ENCODE peak calls at places on chromosome 12, in eight cellular contexts. One of them, this sample, is unnamed.

GRCh38 chr12:58413794-58414193 is 472.4 kb downstream of the ATP23 start:
- DNase-seq in T-helper 2 cell: no peak
- DNase-seq in foreskin fibroblast: peak
- DNase-seq in left cardiac atrium: no peak
- DNase-seq in H9: no peak
- DNase-seq in central memory CD4-positive, alpha-beta T cell: no peak
- DNase-seq in stimulated activated CD4-positive, alpha-beta T cell treated with anti-CD3 and anti-CD28 coated beads, Interleukin-15, amount 100 ng/mL, for 24 hours: no peak
- DNase-seq in globus pallidus: no peak
- DNase-seq in this sample: no peak

GRCh38 chr12:79900199-79900598 is 34.7 kb downstream of the PPP1R12A start:
- DNase-seq in T-helper 2 cell: no peak
- DNase-seq in foreskin fibroblast: no peak
- DNase-seq in left cardiac atrium: no peak
- DNase-seq in H9: no peak
- DNase-seq in central memory CD4-positive, alpha-beta T cell: no peak
- DNase-seq in stimulated activated CD4-positive, alpha-beta T cell treated with anti-CD3 and anti-CD28 coated beads, Interleukin-15, amount 100 ng/mL, for 24 hours: no peak
- DNase-seq in globus pallidus: no peak
- DNase-seq in this sample: no peak

GRCh38 chr12:53694746-53695145 is 18.9 kb upstream of the ATP5MC2 start:
- DNase-seq in T-helper 2 cell: no peak
- DNase-seq in foreskin fibroblast: no peak
- DNase-seq in left cardiac atrium: no peak
- DNase-seq in H9: peak
- DNase-seq in central memory CD4-positive, alpha-beta T cell: no peak
- DNase-seq in stimulated activated CD4-positive, alpha-beta T cell treated with anti-CD3 and anti-CD28 coated beads, Interleukin-15, amount 100 ng/mL, for 24 hours: no peak
- DNase-seq in globus pallidus: no peak
- DNase-seq in this sample: no peak

GRCh38 chr12:29234965-29235364 is 85.9 kb downstream of the FAR2 start:
- DNase-seq in T-helper 2 cell: no peak
- DNase-seq in foreskin fibroblast: peak
- DNase-seq in left cardiac atrium: no peak
- DNase-seq in H9: no peak
- DNase-seq in central memory CD4-positive, alpha-beta T cell: no peak
- DNase-seq in stimulated activated CD4-positive, alpha-beta T cell treated with anti-CD3 and anti-CD28 coated beads, Interleukin-15, amount 100 ng/mL, for 24 hours: no peak
- DNase-seq in globus pallidus: no peak
- DNase-seq in this sample: no peak

GRCh38 chr12:88308825-88309224 is 166.7 kb downstream of the TMTC3 start:
- DNase-seq in T-helper 2 cell: no peak
- DNase-seq in foreskin fibroblast: peak
- DNase-seq in left cardiac atrium: no peak
- DNase-seq in H9: no peak
- DNase-seq in central memory CD4-positive, alpha-beta T cell: no peak
- DNase-seq in stimulated activated CD4-positive, alpha-beta T cell treated with anti-CD3 and anti-CD28 coated beads, Interleukin-15, amount 100 ng/mL, for 24 hours: no peak
- DNase-seq in globus pallidus: no peak
- DNase-seq in this sample: no peak

GRCh38 chr12:69511469-69511868 is 41.3 kb downstream of the FRS2 start:
- DNase-seq in T-helper 2 cell: no peak
- DNase-seq in foreskin fibroblast: no peak
- DNase-seq in left cardiac atrium: no peak
- DNase-seq in H9: no peak
- DNase-seq in central memory CD4-positive, alpha-beta T cell: no peak
- DNase-seq in stimulated activated CD4-positive, alpha-beta T cell treated with anti-CD3 and anti-CD28 coated beads, Interleukin-15, amount 100 ng/mL, for 24 hours: no peak
- DNase-seq in globus pallidus: no peak
- DNase-seq in this sample: no peak

GRCh38 chr12:68350753-68351152 is 18.6 kb upstream of the MDM1 start:
- DNase-seq in T-helper 2 cell: no peak
- DNase-seq in foreskin fibroblast: peak
- DNase-seq in left cardiac atrium: no peak
- DNase-seq in H9: no peak
- DNase-seq in central memory CD4-positive, alpha-beta T cell: no peak
- DNase-seq in stimulated activated CD4-positive, alpha-beta T cell treated with anti-CD3 and anti-CD28 coated beads, Interleukin-15, amount 100 ng/mL, for 24 hours: no peak
- DNase-seq in globus pallidus: no peak
- DNase-seq in this sample: no peak

GRCh38 chr12:121857322-121858246 is 1.1 kb downstream of the HPD start:
- DNase-seq in T-helper 2 cell: no peak
- DNase-seq in foreskin fibroblast: no peak
- DNase-seq in left cardiac atrium: no peak
- DNase-seq in H9: peak
- DNase-seq in central memory CD4-positive, alpha-beta T cell: no peak
- DNase-seq in stimulated activated CD4-positive, alpha-beta T cell treated with anti-CD3 and anti-CD28 coated beads, Interleukin-15, amount 100 ng/mL, for 24 hours: no peak
- DNase-seq in globus pallidus: no peak
- DNase-seq in this sample: no peak

GRCh38 chr12:108875280-108875679 is 4.6 kb upstream of the DAO start:
- DNase-seq in T-helper 2 cell: no peak
- DNase-seq in foreskin fibroblast: no peak
- DNase-seq in left cardiac atrium: no peak
- DNase-seq in H9: no peak
- DNase-seq in central memory CD4-positive, alpha-beta T cell: no peak
- DNase-seq in stimulated activated CD4-positive, alpha-beta T cell treated with anti-CD3 and anti-CD28 coated beads, Interleukin-15, amount 100 ng/mL, for 24 hours: no peak
- DNase-seq in globus pallidus: no peak
- DNase-seq in this sample: no peak

GRCh38 chr12:17456486-17456885 is 633.5 kb downstream of the RERGL start:
- DNase-seq in T-helper 2 cell: no peak
- DNase-seq in foreskin fibroblast: no peak
- DNase-seq in left cardiac atrium: no peak
- DNase-seq in H9: no peak
- DNase-seq in central memory CD4-positive, alpha-beta T cell: no peak
- DNase-seq in stimulated activated CD4-positive, alpha-beta T cell treated with anti-CD3 and anti-CD28 coated beads, Interleukin-15, amount 100 ng/mL, for 24 hours: no peak
- DNase-seq in globus pallidus: no peak
- DNase-seq in this sample: no peak

GRCh38 chr12:131571827-131572226 is 139.1 kb upstream of the SFSWAP start:
- DNase-seq in T-helper 2 cell: no peak
- DNase-seq in foreskin fibroblast: no peak
- DNase-seq in left cardiac atrium: no peak
- DNase-seq in H9: no peak
- DNase-seq in central memory CD4-positive, alpha-beta T cell: no peak
- DNase-seq in stimulated activated CD4-positive, alpha-beta T cell treated with anti-CD3 and anti-CD28 coated beads, Interleukin-15, amount 100 ng/mL, for 24 hours: no peak
- DNase-seq in globus pallidus: no peak
- DNase-seq in this sample: no peak

GRCh38 chr12:131621701-131622421 is 89.0 kb upstream of the SFSWAP start:
- DNase-seq in T-helper 2 cell: no peak
- DNase-seq in foreskin fibroblast: no peak
- DNase-seq in left cardiac atrium: no peak
- DNase-seq in H9: peak
- DNase-seq in central memory CD4-positive, alpha-beta T cell: no peak
- DNase-seq in stimulated activated CD4-positive, alpha-beta T cell treated with anti-CD3 and anti-CD28 coated beads, Interleukin-15, amount 100 ng/mL, for 24 hours: no peak
- DNase-seq in globus pallidus: peak
- DNase-seq in this sample: peak

GRCh38 chr12:24491968-24492367 is 456.9 kb downstream of the BCAT1 start:
- DNase-seq in T-helper 2 cell: no peak
- DNase-seq in foreskin fibroblast: no peak
- DNase-seq in left cardiac atrium: no peak
- DNase-seq in H9: no peak
- DNase-seq in central memory CD4-positive, alpha-beta T cell: no peak
- DNase-seq in stimulated activated CD4-positive, alpha-beta T cell treated with anti-CD3 and anti-CD28 coated beads, Interleukin-15, amount 100 ng/mL, for 24 hours: no peak
- DNase-seq in globus pallidus: no peak
- DNase-seq in this sample: no peak

GRCh38 chr12:76611533-76611932 is 52.0 kb upstream of the OSBPL8 start:
- DNase-seq in T-helper 2 cell: no peak
- DNase-seq in foreskin fibroblast: peak
- DNase-seq in left cardiac atrium: no peak
- DNase-seq in H9: no peak
- DNase-seq in central memory CD4-positive, alpha-beta T cell: no peak
- DNase-seq in stimulated activated CD4-positive, alpha-beta T cell treated with anti-CD3 and anti-CD28 coated beads, Interleukin-15, amount 100 ng/mL, for 24 hours: no peak
- DNase-seq in globus pallidus: no peak
- DNase-seq in this sample: peak

GRCh38 chr12:12180575-12180974 is 86.3 kb downstream of the LRP6 start:
- DNase-seq in T-helper 2 cell: no peak
- DNase-seq in foreskin fibroblast: peak
- DNase-seq in left cardiac atrium: no peak
- DNase-seq in H9: no peak
- DNase-seq in central memory CD4-positive, alpha-beta T cell: no peak
- DNase-seq in stimulated activated CD4-positive, alpha-beta T cell treated with anti-CD3 and anti-CD28 coated beads, Interleukin-15, amount 100 ng/mL, for 24 hours: no peak
- DNase-seq in globus pallidus: no peak
- DNase-seq in this sample: no peak

GRCh38 chr12:122437656-122438121 is 15.2 kb upstream of the CLIP1 start:
- DNase-seq in T-helper 2 cell: no peak
- DNase-seq in foreskin fibroblast: peak
- DNase-seq in left cardiac atrium: peak
- DNase-seq in H9: no peak
- DNase-seq in central memory CD4-positive, alpha-beta T cell: no peak
- DNase-seq in stimulated activated CD4-positive, alpha-beta T cell treated with anti-CD3 and anti-CD28 coated beads, Interleukin-15, amount 100 ng/mL, for 24 hours: no peak
- DNase-seq in globus pallidus: no peak
- DNase-seq in this sample: peak

GRCh38 chr12:127296591-127296990 is 970.4 kb upstream of the TMEM132C start:
- DNase-seq in T-helper 2 cell: no peak
- DNase-seq in foreskin fibroblast: no peak
- DNase-seq in left cardiac atrium: no peak
- DNase-seq in H9: no peak
- DNase-seq in central memory CD4-positive, alpha-beta T cell: no peak
- DNase-seq in stimulated activated CD4-positive, alpha-beta T cell treated with anti-CD3 and anti-CD28 coated beads, Interleukin-15, amount 100 ng/mL, for 24 hours: no peak
- DNase-seq in globus pallidus: no peak
- DNase-seq in this sample: no peak

GRCh38 chr12:69105101-69105613 is 134.2 kb upstream of the CPSF6 start:
- DNase-seq in T-helper 2 cell: no peak
- DNase-seq in foreskin fibroblast: no peak
- DNase-seq in left cardiac atrium: no peak
- DNase-seq in H9: no peak
- DNase-seq in central memory CD4-positive, alpha-beta T cell: no peak
- DNase-seq in stimulated activated CD4-positive, alpha-beta T cell treated with anti-CD3 and anti-CD28 coated beads, Interleukin-15, amount 100 ng/mL, for 24 hours: no peak
- DNase-seq in globus pallidus: no peak
- DNase-seq in this sample: no peak

GRCh38 chr12:112005419-112006395 is 7.3 kb downstream of the TMEM116 start:
- DNase-seq in T-helper 2 cell: no peak
- DNase-seq in foreskin fibroblast: peak
- DNase-seq in left cardiac atrium: no peak
- DNase-seq in H9: peak
- DNase-seq in central memory CD4-positive, alpha-beta T cell: no peak
- DNase-seq in stimulated activated CD4-positive, alpha-beta T cell treated with anti-CD3 and anti-CD28 coated beads, Interleukin-15, amount 100 ng/mL, for 24 hours: no peak
- DNase-seq in globus pallidus: no peak
- DNase-seq in this sample: no peak

GRCh38 chr12:59007620-59008019 is 87.3 kb upstream of the LRIG3 start:
- DNase-seq in T-helper 2 cell: no peak
- DNase-seq in foreskin fibroblast: peak
- DNase-seq in left cardiac atrium: no peak
- DNase-seq in H9: no peak
- DNase-seq in central memory CD4-positive, alpha-beta T cell: no peak
- DNase-seq in stimulated activated CD4-positive, alpha-beta T cell treated with anti-CD3 and anti-CD28 coated beads, Interleukin-15, amount 100 ng/mL, for 24 hours: no peak
- DNase-seq in globus pallidus: no peak
- DNase-seq in this sample: no peak

GRCh38 chr12:18677189-18677588 is 60.6 kb downstream of the PLCZ1 start:
- DNase-seq in T-helper 2 cell: no peak
- DNase-seq in foreskin fibroblast: peak
- DNase-seq in left cardiac atrium: no peak
- DNase-seq in H9: no peak
- DNase-seq in central memory CD4-positive, alpha-beta T cell: no peak
- DNase-seq in stimulated activated CD4-positive, alpha-beta T cell treated with anti-CD3 and anti-CD28 coated beads, Interleukin-15, amount 100 ng/mL, for 24 hours: no peak
- DNase-seq in globus pallidus: no peak
- DNase-seq in this sample: no peak

GRCh38 chr12:95529693-95530225 is 21.5 kb downstream of the USP44 start:
- DNase-seq in T-helper 2 cell: no peak
- DNase-seq in foreskin fibroblast: peak
- DNase-seq in left cardiac atrium: no peak
- DNase-seq in H9: no peak
- DNase-seq in central memory CD4-positive, alpha-beta T cell: no peak
- DNase-seq in stimulated activated CD4-positive, alpha-beta T cell treated with anti-CD3 and anti-CD28 coated beads, Interleukin-15, amount 100 ng/mL, for 24 hours: no peak
- DNase-seq in globus pallidus: no peak
- DNase-seq in this sample: no peak

GRCh38 chr12:84842406-84843013 is 70.1 kb downstream of the SLC6A15 start:
- DNase-seq in T-helper 2 cell: no peak
- DNase-seq in foreskin fibroblast: peak
- DNase-seq in left cardiac atrium: no peak
- DNase-seq in H9: no peak
- DNase-seq in central memory CD4-positive, alpha-beta T cell: no peak
- DNase-seq in stimulated activated CD4-positive, alpha-beta T cell treated with anti-CD3 and anti-CD28 coated beads, Interleukin-15, amount 100 ng/mL, for 24 hours: no peak
- DNase-seq in globus pallidus: peak
- DNase-seq in this sample: peak

GRCh38 chr12:122593910-122594309 is 66.9 kb downstream of the KNTC1 start:
- DNase-seq in T-helper 2 cell: no peak
- DNase-seq in foreskin fibroblast: no peak
- DNase-seq in left cardiac atrium: no peak
- DNase-seq in H9: no peak
- DNase-seq in central memory CD4-positive, alpha-beta T cell: no peak
- DNase-seq in stimulated activated CD4-positive, alpha-beta T cell treated with anti-CD3 and anti-CD28 coated beads, Interleukin-15, amount 100 ng/mL, for 24 hours: no peak
- DNase-seq in globus pallidus: no peak
- DNase-seq in this sample: no peak

GRCh38 chr12:121753844-121754264 is 39.6 kb downstream of the RHOF start:
- DNase-seq in T-helper 2 cell: no peak
- DNase-seq in foreskin fibroblast: no peak
- DNase-seq in left cardiac atrium: no peak
- DNase-seq in H9: no peak
- DNase-seq in central memory CD4-positive, alpha-beta T cell: no peak
- DNase-seq in stimulated activated CD4-positive, alpha-beta T cell treated with anti-CD3 and anti-CD28 coated beads, Interleukin-15, amount 100 ng/mL, for 24 hours: no peak
- DNase-seq in globus pallidus: peak
- DNase-seq in this sample: no peak

GRCh38 chr12:97561321-97562230 is 99.0 kb downstream of the RMST start:
- DNase-seq in T-helper 2 cell: no peak
- DNase-seq in foreskin fibroblast: no peak
- DNase-seq in left cardiac atrium: no peak
- DNase-seq in H9: no peak
- DNase-seq in central memory CD4-positive, alpha-beta T cell: no peak
- DNase-seq in stimulated activated CD4-positive, alpha-beta T cell treated with anti-CD3 and anti-CD28 coated beads, Interleukin-15, amount 100 ng/mL, for 24 hours: no peak
- DNase-seq in globus pallidus: no peak
- DNase-seq in this sample: no peak

GRCh38 chr12:104480826-104481457 is 24.2 kb downstream of the CHST11 start:
- DNase-seq in T-helper 2 cell: no peak
- DNase-seq in foreskin fibroblast: peak
- DNase-seq in left cardiac atrium: peak
- DNase-seq in H9: no peak
- DNase-seq in central memory CD4-positive, alpha-beta T cell: no peak
- DNase-seq in stimulated activated CD4-positive, alpha-beta T cell treated with anti-CD3 and anti-CD28 coated beads, Interleukin-15, amount 100 ng/mL, for 24 hours: no peak
- DNase-seq in globus pallidus: no peak
- DNase-seq in this sample: no peak

This sample was measured in myocyte.